ENCODE peak calls at places on chromosomes 16 and 17, in nine cellular contexts. One of them, this sample, is unnamed.
A peak's percentile ranks its signal among the peaks of the same experiment; 100 is the strongest.

GRCh38 chr17:4940625-4941021 is 555 bp downstream of the RNF167 start:
- DNase-seq in neural crest cell: no peak
- DNase-seq in A549: no peak
- DNase-seq in astrocyte of the spinal cord: no peak
- DNase-seq in AML-193: no peak
- DNase-seq in type B pancreatic cell: no peak
- DNase-seq in ecto neural progenitor cell: no peak
- DNase-seq in SW480: no peak
- DNase-seq in GM20000: no peak
- DNase-seq in this sample: no peak

GRCh38 chr16:81716478-81717210 is 62.4 kb upstream of the PLCG2 start:
- DNase-seq in neural crest cell: no peak
- DNase-seq in A549: no peak
- DNase-seq in astrocyte of the spinal cord: no peak
- DNase-seq in AML-193: no peak
- DNase-seq in type B pancreatic cell: no peak
- DNase-seq in ecto neural progenitor cell: no peak
- DNase-seq in SW480: no peak
- DNase-seq in GM20000: peak; percentile 67
- DNase-seq in this sample: no peak

GRCh38 chr16:35377142-35377541 is 1917.7 kb downstream of the TP53TG3F start:
- DNase-seq in neural crest cell: no peak
- DNase-seq in A549: no peak
- DNase-seq in astrocyte of the spinal cord: no peak
- DNase-seq in AML-193: no peak
- DNase-seq in type B pancreatic cell: no peak
- DNase-seq in ecto neural progenitor cell: no peak
- DNase-seq in SW480: no peak
- DNase-seq in GM20000: no peak
- DNase-seq in this sample: no peak

GRCh38 chr17:43856141-43856540 is 9.2 kb downstream of the CD300LG start:
- DNase-seq in neural crest cell: no peak
- DNase-seq in A549: no peak
- DNase-seq in astrocyte of the spinal cord: no peak
- DNase-seq in AML-193: no peak
- DNase-seq in type B pancreatic cell: no peak
- DNase-seq in ecto neural progenitor cell: no peak
- DNase-seq in SW480: no peak
- DNase-seq in GM20000: no peak
- DNase-seq in this sample: no peak

GRCh38 chr17:72590382-72590781 is 469.6 kb downstream of the SOX9 start:
- DNase-seq in neural crest cell: no peak
- DNase-seq in A549: peak; percentile 58
- DNase-seq in astrocyte of the spinal cord: peak; percentile 80
- DNase-seq in AML-193: no peak
- DNase-seq in type B pancreatic cell: no peak
- DNase-seq in ecto neural progenitor cell: no peak
- DNase-seq in SW480: peak; percentile 56
- DNase-seq in GM20000: no peak
- DNase-seq in this sample: no peak

GRCh38 chr16:71499775-71500364 is 10.7 kb upstream of the ZNF19 start:
- DNase-seq in neural crest cell: peak; percentile 50
- DNase-seq in A549: peak; percentile 65
- DNase-seq in astrocyte of the spinal cord: peak; percentile 67
- DNase-seq in AML-193: peak; percentile 52
- DNase-seq in type B pancreatic cell: no peak
- DNase-seq in ecto neural progenitor cell: peak; percentile 54
- DNase-seq in SW480: peak; percentile 47
- DNase-seq in GM20000: peak; percentile 73
- DNase-seq in this sample: peak; percentile 51

GRCh38 chr17:2955931-2956582 is 107.3 kb downstream of the OR1D5 start:
- DNase-seq in neural crest cell: no peak
- DNase-seq in A549: no peak
- DNase-seq in astrocyte of the spinal cord: no peak
- DNase-seq in AML-193: no peak
- DNase-seq in type B pancreatic cell: no peak
- DNase-seq in ecto neural progenitor cell: no peak
- DNase-seq in SW480: no peak
- DNase-seq in GM20000: no peak
- DNase-seq in this sample: no peak

GRCh38 chr16:52435573-52435972 is 111.4 kb downstream of the TOX3 start:
- DNase-seq in neural crest cell: no peak
- DNase-seq in A549: no peak
- DNase-seq in astrocyte of the spinal cord: no peak
- DNase-seq in AML-193: no peak
- DNase-seq in type B pancreatic cell: no peak
- DNase-seq in ecto neural progenitor cell: no peak
- DNase-seq in SW480: no peak
- DNase-seq in GM20000: no peak
- DNase-seq in this sample: no peak

GRCh38 chr16:76265434-76266045 is 11.7 kb upstream of the CNTNAP4 start:
- DNase-seq in neural crest cell: peak; percentile 64
- DNase-seq in A549: peak; percentile 3
- DNase-seq in astrocyte of the spinal cord: peak; percentile 16
- DNase-seq in AML-193: peak; percentile 25
- DNase-seq in type B pancreatic cell: no peak
- DNase-seq in ecto neural progenitor cell: peak; percentile 63
- DNase-seq in SW480: peak; percentile 24
- DNase-seq in GM20000: peak; percentile 10
- DNase-seq in this sample: peak; percentile 33

GRCh38 chr17:13584701-13585080 is 17.0 kb downstream of the HS3ST3A1 start:
- DNase-seq in neural crest cell: no peak
- DNase-seq in A549: no peak
- DNase-seq in astrocyte of the spinal cord: no peak
- DNase-seq in AML-193: no peak
- DNase-seq in type B pancreatic cell: no peak
- DNase-seq in ecto neural progenitor cell: no peak
- DNase-seq in SW480: peak; percentile 26
- DNase-seq in GM20000: no peak
- DNase-seq in this sample: no peak

GRCh38 chr16:83915081-83915480 is 16.2 kb downstream of the MLYCD start:
- DNase-seq in neural crest cell: no peak
- DNase-seq in A549: no peak
- DNase-seq in astrocyte of the spinal cord: no peak
- DNase-seq in AML-193: no peak
- DNase-seq in type B pancreatic cell: no peak
- DNase-seq in ecto neural progenitor cell: no peak
- DNase-seq in SW480: no peak
- DNase-seq in GM20000: no peak
- DNase-seq in this sample: no peak

GRCh38 chr17:18960803-18961511 is 9.0 kb downstream of the SLC5A10 start:
- DNase-seq in neural crest cell: peak; percentile 96
- DNase-seq in A549: peak; percentile 90
- DNase-seq in astrocyte of the spinal cord: peak; percentile 45
- DNase-seq in AML-193: peak; percentile 21
- DNase-seq in type B pancreatic cell: peak; percentile 85
- DNase-seq in ecto neural progenitor cell: peak; percentile 95
- DNase-seq in SW480: peak; percentile 55
- DNase-seq in GM20000: peak; percentile 88
- DNase-seq in this sample: peak; percentile 87

GRCh38 chr17:57956311-57957119 is 1.3 kb upstream of the CUEDC1 start:
- DNase-seq in neural crest cell: no peak
- DNase-seq in A549: no peak
- DNase-seq in astrocyte of the spinal cord: no peak
- DNase-seq in AML-193: no peak
- DNase-seq in type B pancreatic cell: no peak
- DNase-seq in ecto neural progenitor cell: peak; percentile 52
- DNase-seq in SW480: no peak
- DNase-seq in GM20000: peak; percentile 77
- DNase-seq in this sample: no peak

GRCh38 chr16:16139061-16139460 is 84.2 kb downstream of the ABCC6 start:
- DNase-seq in neural crest cell: no peak
- DNase-seq in A549: no peak
- DNase-seq in astrocyte of the spinal cord: no peak
- DNase-seq in AML-193: no peak
- DNase-seq in type B pancreatic cell: no peak
- DNase-seq in ecto neural progenitor cell: no peak
- DNase-seq in SW480: no peak
- DNase-seq in GM20000: no peak
- DNase-seq in this sample: no peak

GRCh38 chr17:58324409-58325288 is 3.9 kb downstream of the TSPOAP1 start:
- DNase-seq in neural crest cell: no peak
- DNase-seq in A549: no peak
- DNase-seq in astrocyte of the spinal cord: no peak
- DNase-seq in AML-193: no peak
- DNase-seq in type B pancreatic cell: no peak
- DNase-seq in ecto neural progenitor cell: peak; percentile 88
- DNase-seq in SW480: peak; percentile 42
- DNase-seq in GM20000: no peak
- DNase-seq in this sample: no peak

GRCh38 chr16:88378401-88378800 is 4.4 kb upstream of the ZNF469 start:
- DNase-seq in neural crest cell: no peak
- DNase-seq in A549: no peak
- DNase-seq in astrocyte of the spinal cord: no peak
- DNase-seq in AML-193: no peak
- DNase-seq in type B pancreatic cell: no peak
- DNase-seq in ecto neural progenitor cell: no peak
- DNase-seq in SW480: no peak
- DNase-seq in GM20000: no peak
- DNase-seq in this sample: no peak

GRCh38 chr17:79988163-79988971 is 47.3 kb downstream of the TBC1D16 start:
- DNase-seq in neural crest cell: no peak
- DNase-seq in A549: peak; percentile 65
- DNase-seq in astrocyte of the spinal cord: peak; percentile 87
- DNase-seq in AML-193: no peak
- DNase-seq in type B pancreatic cell: no peak
- DNase-seq in ecto neural progenitor cell: no peak
- DNase-seq in SW480: peak; percentile 96
- DNase-seq in GM20000: no peak
- DNase-seq in this sample: no peak

GRCh38 chr17:81309859-81310839 is 15.0 kb upstream of the SLC38A10 start:
- DNase-seq in neural crest cell: no peak
- DNase-seq in A549: no peak
- DNase-seq in astrocyte of the spinal cord: no peak
- DNase-seq in AML-193: no peak
- DNase-seq in type B pancreatic cell: no peak
- DNase-seq in ecto neural progenitor cell: no peak
- DNase-seq in SW480: no peak
- DNase-seq in GM20000: no peak
- DNase-seq in this sample: no peak

GRCh38 chr17:5557485-5557884 is 26.8 kb downstream of the NLRP1 start:
- DNase-seq in neural crest cell: no peak
- DNase-seq in A549: no peak
- DNase-seq in astrocyte of the spinal cord: peak; percentile 22
- DNase-seq in AML-193: no peak
- DNase-seq in type B pancreatic cell: no peak
- DNase-seq in ecto neural progenitor cell: no peak
- DNase-seq in SW480: no peak
- DNase-seq in GM20000: no peak
- DNase-seq in this sample: no peak

GRCh38 chr16:85207357-85207921 is 95.2 kb upstream of the CIBAR2 start:
- DNase-seq in neural crest cell: no peak
- DNase-seq in A549: no peak
- DNase-seq in astrocyte of the spinal cord: no peak
- DNase-seq in AML-193: no peak
- DNase-seq in type B pancreatic cell: no peak
- DNase-seq in ecto neural progenitor cell: no peak
- DNase-seq in SW480: no peak
- DNase-seq in GM20000: no peak
- DNase-seq in this sample: no peak

GRCh38 chr17:20268700-20269475 is 198.5 kb downstream of the LGALS9B start:
- DNase-seq in neural crest cell: no peak
- DNase-seq in A549: no peak
- DNase-seq in astrocyte of the spinal cord: no peak
- DNase-seq in AML-193: no peak
- DNase-seq in type B pancreatic cell: no peak
- DNase-seq in ecto neural progenitor cell: no peak
- DNase-seq in SW480: no peak
- DNase-seq in GM20000: no peak
- DNase-seq in this sample: no peak

GRCh38 chr16:84380405-84380804 is 12.1 kb downstream of the ATP2C2 start:
- DNase-seq in neural crest cell: no peak
- DNase-seq in A549: no peak
- DNase-seq in astrocyte of the spinal cord: no peak
- DNase-seq in AML-193: no peak
- DNase-seq in type B pancreatic cell: no peak
- DNase-seq in ecto neural progenitor cell: no peak
- DNase-seq in SW480: no peak
- DNase-seq in GM20000: no peak
- DNase-seq in this sample: no peak

GRCh38 chr17:75878174-75878998 is at the start of gene TRIM47:
- DNase-seq in neural crest cell: no peak
- DNase-seq in A549: peak; percentile 75
- DNase-seq in astrocyte of the spinal cord: peak; percentile 56
- DNase-seq in AML-193: no peak
- DNase-seq in type B pancreatic cell: no peak
- DNase-seq in ecto neural progenitor cell: no peak
- DNase-seq in SW480: peak; percentile 75
- DNase-seq in GM20000: peak; percentile 60
- DNase-seq in this sample: peak; percentile 74

GRCh38 chr17:50908860-50909764 is 43.0 kb upstream of the TOB1 start:
- DNase-seq in neural crest cell: no peak
- DNase-seq in A549: no peak
- DNase-seq in astrocyte of the spinal cord: peak; percentile 67
- DNase-seq in AML-193: no peak
- DNase-seq in type B pancreatic cell: no peak
- DNase-seq in ecto neural progenitor cell: no peak
- DNase-seq in SW480: peak; percentile 74
- DNase-seq in GM20000: no peak
- DNase-seq in this sample: peak; percentile 70

GRCh38 chr16:5490499-5490898 is 392.9 kb upstream of the EEF2KMT start:
- DNase-seq in neural crest cell: peak; percentile 72
- DNase-seq in A549: peak; percentile 9
- DNase-seq in astrocyte of the spinal cord: no peak
- DNase-seq in AML-193: peak; percentile 16
- DNase-seq in type B pancreatic cell: peak; percentile 74
- DNase-seq in ecto neural progenitor cell: peak; percentile 82
- DNase-seq in SW480: peak; percentile 27
- DNase-seq in GM20000: peak; percentile 18
- DNase-seq in this sample: peak; percentile 79

GRCh38 chr16:52050418-52050817 is 496.5 kb downstream of the TOX3 start:
- DNase-seq in neural crest cell: no peak
- DNase-seq in A549: no peak
- DNase-seq in astrocyte of the spinal cord: no peak
- DNase-seq in AML-193: no peak
- DNase-seq in type B pancreatic cell: no peak
- DNase-seq in ecto neural progenitor cell: no peak
- DNase-seq in SW480: peak; percentile 48
- DNase-seq in GM20000: no peak
- DNase-seq in this sample: no peak